ENCODE peak calls at places on chromosomes 12 and 14, in six cellular contexts. A is T-helper 2 cell, K is mesothelial cell of epicardium, G is Calu3, Z is Daoy, N is germinal center. Y is an unnamed sample.

GRCh38 chr12:110698171-110698902 is 9.4 kb upstream of the HVCN1 start:
- DNase-seq in G (peak), A (peak), K (peak), N (peak), Z (peak), Y (peak)

GRCh38 chr14:100149789-100150611 is 9.4 kb downstream of the DEGS2 start:
- DNase-seq in Z (no peak), K (no peak), G (peak), N (no peak), A (no peak), Y (no peak)

GRCh38 chr12:41709463-41710285 is 435.0 kb downstream of the GXYLT1 start:
- DNase-seq in G (peak), A (no peak), Z (peak), K (no peak), N (no peak), Y (no peak)

GRCh38 chr12:92546826-92547348 is 155.9 kb upstream of the PLEKHG7 start:
- DNase-seq in A (no peak), N (no peak), K (no peak), Z (no peak), G (peak), Y (no peak)

GRCh38 chr14:106556665-106557289 is 1030.4 kb downstream of the TMEM121 start:
- DNase-seq in Z (peak), A (peak), G (peak), N (peak), K (no peak), Y (peak)

GRCh38 chr12:7989827-7990491 is 42.6 kb upstream of the FOXJ2 start:
- DNase-seq in Z (no peak), K (no peak), G (no peak), A (peak), N (no peak), Y (no peak)

GRCh38 chr12:97404093-97404492 is 58.5 kb upstream of the RMST start:
- DNase-seq in Z (no peak), A (no peak), K (no peak), N (no peak), G (no peak), Y (no peak)

GRCh38 chr12:132014092-132014914 is 64.6 kb downstream of the EP400 start:
- DNase-seq in K (no peak), N (no peak), Z (peak), G (no peak), A (no peak), Y (no peak)

GRCh38 chr12:76031081-76031413 is 529 bp downstream of the PHLDA1 start:
- DNase-seq in N (no peak), A (no peak), Z (no peak), K (no peak), G (no peak), Y (no peak)

GRCh38 chr12:28032811-28033537 is 60.4 kb upstream of the PTHLH start:
- DNase-seq in Z (peak), K (no peak), N (no peak), G (no peak), A (no peak), Y (no peak)

GRCh38 chr12:41439858-41440257 is 251.7 kb downstream of the PDZRN4 start:
- DNase-seq in Z (no peak), G (no peak), K (no peak), A (no peak), N (no peak), Y (no peak)

GRCh38 chr14:102316746-102317563 is 2.6 kb upstream of the ZNF839 start:
- DNase-seq in N (peak), K (peak), A (peak), G (peak), Z (peak), Y (peak)

GRCh38 chr12:59239993-59240392 is 319.7 kb upstream of the LRIG3 start:
- DNase-seq in Z (no peak), K (no peak), G (no peak), N (no peak), A (no peak), Y (no peak)

GRCh38 chr14:75946785-75947184 is 35.0 kb downstream of the TGFB3 start:
- DNase-seq in K (no peak), G (no peak), A (no peak), Z (no peak), N (no peak), Y (no peak)

GRCh38 chr12:21476949-21477348 is 24.5 kb downstream of the RECQL start:
- DNase-seq in Z (peak), G (no peak), N (no peak), A (no peak), K (no peak), Y (no peak)

GRCh38 chr12:128387811-128388422 is 120.9 kb downstream of the TMEM132C start:
- DNase-seq in N (peak), G (peak), Z (peak), K (peak), A (peak), Y (peak)

GRCh38 chr14:70665448-70666363 is 24.0 kb downstream of the TTC9 start:
- DNase-seq in Z (peak), N (peak), G (peak), A (no peak), K (peak), Y (peak)

GRCh38 chr12:76176935-76177334 is 92.5 kb upstream of the NAP1L1 start:
- DNase-seq in K (no peak), G (no peak), N (no peak), Z (no peak), A (no peak), Y (no peak)

GRCh38 chr14:105482486-105483110 is 4.1 kb upstream of the CRIP1 start:
- DNase-seq in G (no peak), A (no peak), K (no peak), Z (no peak), N (no peak), Y (no peak)

GRCh38 chr14:84458881-84459280 is 1071.1 kb upstream of the FLRT2 start:
- DNase-seq in Z (no peak), A (no peak), G (no peak), K (no peak), N (no peak), Y (peak)

GRCh38 chr14:102498005-102498677 is 11.4 kb downstream of the ANKRD9 start:
- DNase-seq in Z (no peak), K (no peak), A (no peak), N (no peak), G (no peak), Y (no peak)

GRCh38 chr12:49367381-49368239 is at the start of gene SPATS2:
- DNase-seq in G (no peak), K (no peak), N (no peak), A (no peak), Z (peak), Y (no peak)

GRCh38 chr14:51298895-51299294 is 58.8 kb downstream of the TMX1 start:
- DNase-seq in N (no peak), K (no peak), Z (peak), G (no peak), A (no peak), Y (no peak)

GRCh38 chr12:97194551-97194950 is 268.1 kb upstream of the RMST start:
- DNase-seq in G (no peak), A (no peak), K (no peak), Z (peak), N (no peak), Y (no peak)

GRCh38 chr14:71625175-71625574 is 307.1 kb upstream of the RGS6 start:
- DNase-seq in A (no peak), N (no peak), K (no peak), G (no peak), Z (no peak), Y (no peak)

GRCh38 chr12:9975614-9976013 is 4.4 kb downstream of the CLEC12A start:
- DNase-seq in N (no peak), A (no peak), G (no peak), K (no peak), Z (no peak), Y (no peak)

GRCh38 chr12:89707623-89707991 is 1.0 kb downstream of the ATP2B1 start:
- DNase-seq in K (peak), N (peak), Z (peak), A (no peak), G (peak), Y (no peak)

GRCh38 chr14:54425537-54426274 is 15.5 kb downstream of the CNIH1 start:
- DNase-seq in A (no peak), K (no peak), N (no peak), Z (no peak), G (no peak), Y (no peak)

GRCh38 chr14:91424813-91425719 is 7.4 kb upstream of the CCDC88C start:
- DNase-seq in G (no peak), K (no peak), N (no peak), Z (no peak), A (no peak), Y (no peak)

Y was measured in DMS153.